ENCODE peak calls at places on chromosomes 5 and 9, in four cellular contexts. C is iPS DF 6.9, R is GM23248, Y is left ventricle myocardium inferior. T is an unnamed sample.

GRCh38 chr5:108122701-108123100 is 259.2 kb downstream of the FBXL17 start:
- DNase-seq in C (no peak), R (peak), Y (no peak), T (no peak)

GRCh38 chr5:170755679-170756456 is 27.7 kb upstream of the GABRP start:
- DNase-seq in C (no peak), R (no peak), Y (peak), T (no peak)

GRCh38 chr9:87519415-87519989 is 21.8 kb downstream of the DAPK1 start:
- DNase-seq in C (no peak), R (no peak), Y (no peak), T (no peak)

GRCh38 chr5:88776692-88777091 is 106.3 kb downstream of the MEF2C start:
- DNase-seq in C (no peak), R (no peak), Y (no peak), T (no peak)

GRCh38 chr5:151904127-151904526 is 20.5 kb downstream of the GLRA1 start:
- DNase-seq in C (no peak), R (no peak), Y (no peak), T (no peak)

GRCh38 chr9:121204121-121204520 is 2.5 kb upstream of the RAB14 start:
- DNase-seq in C (no peak), R (no peak), Y (no peak), T (no peak)

GRCh38 chr5:79513519-79514390 is at the start of gene HOMER1:
- DNase-seq in C (no peak), R (peak), Y (peak), T (peak)

GRCh38 chr9:7130421-7130820 is 372.6 kb downstream of the KDM4C start:
- DNase-seq in C (no peak), R (no peak), Y (no peak), T (no peak)

GRCh38 chr5:73272351-73272750 is 99.4 kb downstream of the TMEM174 start:
- DNase-seq in C (no peak), R (peak), Y (no peak), T (peak)

GRCh38 chr5:144864113-144864512 is 693.4 kb downstream of the KCTD16 start:
- DNase-seq in C (no peak), R (no peak), Y (no peak), T (no peak)

GRCh38 chr5:178460598-178461425 is 129.4 kb downstream of the COL23A1 start:
- DNase-seq in C (peak), R (peak), Y (peak), T (peak)

GRCh38 chr5:127777957-127778356 is 74.8 kb downstream of the CCDC192 start:
- DNase-seq in C (no peak), R (no peak), Y (no peak), T (no peak)

GRCh38 chr9:89878687-89879086 is 273.9 kb downstream of the GADD45G start:
- DNase-seq in C (no peak), R (no peak), Y (peak), T (no peak)

GRCh38 chr5:50744761-50745160 is 78.3 kb downstream of the PARP8 start:
- DNase-seq in C (no peak), R (peak), Y (no peak), T (no peak)

GRCh38 chr5:173293817-173294672 is 34.2 kb downstream of the STC2 start:
- DNase-seq in C (peak), R (peak), Y (peak), T (peak)

GRCh38 chr5:106314221-106314824 is 1356.4 kb downstream of the EFNA5 start:
- DNase-seq in C (no peak), R (peak), Y (no peak), T (no peak)

GRCh38 chr9:7177383-7177782 is 419.6 kb downstream of the KDM4C start:
- DNase-seq in C (no peak), R (no peak), Y (no peak), T (no peak)

GRCh38 chr9:121206516-121207370 is 5.1 kb upstream of the RAB14 start:
- DNase-seq in C (no peak), R (no peak), Y (no peak), T (no peak)

GRCh38 chr9:92720209-92720765 is 44.3 kb downstream of the BICD2 start:
- DNase-seq in C (no peak), R (no peak), Y (no peak), T (no peak)

GRCh38 chr5:123098767-123099513 is 9.9 kb downstream of the PRDM6 start:
- DNase-seq in C (no peak), R (no peak), Y (no peak), T (no peak)

GRCh38 chr9:87382902-87383301 is 114.8 kb upstream of the DAPK1 start:
- DNase-seq in C (no peak), R (peak), Y (no peak), T (peak)

GRCh38 chr9:99720455-99721050 is 101.1 kb upstream of the NR4A3 start:
- DNase-seq in C (no peak), R (peak), Y (no peak), T (no peak)

GRCh38 chr5:170633235-170634041 is 129.6 kb downstream of the KCNIP1 start:
- DNase-seq in C (no peak), R (peak), Y (peak), T (peak)

GRCh38 chr5:106974256-106974655 is 696.5 kb downstream of the EFNA5 start:
- DNase-seq in C (no peak), R (no peak), Y (no peak), T (no peak)

GRCh38 chr5:170486366-170486765 is 17.5 kb upstream of the KCNIP1 start:
- DNase-seq in C (no peak), R (peak), Y (no peak), T (no peak)

GRCh38 chr5:170591055-170591454 is 87.2 kb downstream of the KCNIP1 start:
- DNase-seq in C (no peak), R (no peak), Y (no peak), T (no peak)

GRCh38 chr9:21153688-21154608 is 12.3 kb upstream of the IFNW1 start:
- DNase-seq in C (peak), R (peak), Y (no peak), T (peak)

GRCh38 chr9:26205316-26205715 is 527.1 kb upstream of the TUSC1 start:
- DNase-seq in C (no peak), R (no peak), Y (no peak), T (no peak)

DNA sequence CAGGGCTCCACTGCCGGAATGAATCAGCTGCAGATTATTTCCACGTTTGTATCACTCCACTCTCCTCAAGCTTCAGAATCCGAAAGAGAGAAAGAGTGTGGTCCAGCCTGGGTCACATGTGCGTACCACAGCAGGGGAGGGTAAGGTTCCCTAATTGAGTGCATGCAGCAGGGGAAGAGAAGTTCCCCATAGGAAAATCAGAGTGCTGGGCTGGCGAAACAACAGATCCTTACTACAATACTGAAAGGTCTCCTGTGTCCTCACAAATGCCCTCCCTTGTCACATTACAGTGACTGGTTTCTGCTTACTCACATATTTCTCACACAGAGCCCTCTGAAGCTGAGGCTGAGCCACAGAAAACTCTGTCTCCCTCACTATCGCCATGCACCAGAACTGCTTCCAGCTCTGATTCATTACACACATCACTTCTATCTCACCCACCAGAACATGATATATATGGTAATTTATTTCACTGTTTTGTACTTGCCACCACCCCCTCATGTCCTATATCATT is 532.2 kb upstream of the TUSC1 start:
- DNase-seq in C (no peak), R (peak), Y (no peak), T (no peak)
- H3K27ac ChIP-seq in C (no peak), R (peak), Y (no peak), T (no peak)

DNA sequence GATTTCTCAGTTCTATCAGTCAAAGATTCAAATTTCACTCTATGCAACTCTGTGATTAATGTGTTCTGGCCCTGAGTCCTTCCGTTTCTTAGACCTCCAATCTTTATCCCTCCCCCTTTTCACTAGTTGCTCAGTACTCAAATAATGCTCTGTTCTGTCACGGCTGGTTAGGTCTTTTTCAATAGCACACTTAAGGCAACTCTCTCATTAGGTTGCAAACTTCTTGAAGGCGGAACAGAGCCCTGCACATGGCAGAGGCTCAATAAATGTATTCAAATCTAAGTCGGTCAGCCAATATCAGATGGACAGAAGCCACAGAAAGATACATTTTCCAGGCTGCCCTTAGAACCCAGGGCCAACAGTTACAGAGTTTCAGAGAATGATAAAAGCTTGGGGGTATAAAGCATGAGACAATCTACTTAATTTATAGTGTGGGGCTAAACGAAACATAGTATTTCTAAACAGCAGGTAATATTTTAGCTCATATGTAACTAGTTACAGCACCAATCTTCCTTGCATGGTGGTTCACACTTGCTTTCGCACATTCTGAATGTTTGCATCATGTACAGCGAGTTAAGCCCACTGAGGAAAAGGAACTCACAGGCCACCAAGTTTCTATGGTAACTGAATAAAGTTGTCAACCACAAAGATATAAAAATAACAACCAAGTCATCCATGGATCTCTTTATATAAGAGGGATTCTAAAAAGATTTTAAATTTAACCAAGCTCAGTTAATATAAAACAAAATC is 67.1 kb upstream of the GOLPH3 start:
- DNase-seq in C (no peak), R (no peak), Y (no peak), T (no peak)
- H3K27ac ChIP-seq in C (no peak), R (no peak), Y (no peak), T (no peak)

GRCh38 chr5:42543774-42544173 is 120.5 kb downstream of the GHR start:
- DNase-seq in C (no peak), R (no peak), Y (no peak), T (no peak)

GRCh38 chr5:42547894-42548293 is 124.7 kb downstream of the GHR start:
- DNase-seq in C (no peak), R (no peak), Y (no peak), T (no peak)

GRCh38 chr5:42547146-42547545 is 123.9 kb downstream of the GHR start:
- DNase-seq in C (no peak), R (peak), Y (no peak), T (peak)

GRCh38 chr5:42542106-42542505 is 118.9 kb downstream of the GHR start:
- DNase-seq in C (no peak), R (no peak), Y (no peak), T (no peak)

DNA sequence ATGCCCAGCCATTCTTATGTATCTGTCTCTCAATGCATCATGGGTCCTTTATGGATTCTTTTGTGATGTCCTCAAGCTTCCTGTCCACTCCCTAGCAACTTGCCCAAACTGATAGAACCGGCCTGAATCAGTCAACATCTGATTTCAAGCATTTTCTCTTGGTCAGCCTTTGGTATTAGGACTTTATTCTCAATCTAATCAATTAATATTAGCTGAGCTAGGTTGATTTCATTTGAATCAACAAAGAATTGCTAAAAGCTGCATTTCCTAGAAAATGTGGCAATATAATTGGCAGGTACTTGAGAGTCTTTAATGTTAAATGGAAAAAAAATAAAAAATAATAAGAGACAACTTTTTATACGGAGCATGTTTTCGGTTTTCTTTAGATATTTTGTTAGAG is 121.8 kb downstream of the GHR start:
- DNase-seq in C (no peak), R (no peak), Y (no peak), T (no peak)
- H3K27ac ChIP-seq in C (no peak), R (no peak), Y (no peak), T (no peak)

GRCh38 chr9:36993933-36994764 is 39.9 kb downstream of the PAX5 start:
- DNase-seq in C (no peak), R (no peak), Y (no peak), T (no peak)

GRCh38 chr9:36992501-36993316 is 41.4 kb downstream of the PAX5 start:
- DNase-seq in C (no peak), R (peak), Y (no peak), T (no peak)

GRCh38 chr9:36996677-36997076 is 37.4 kb downstream of the PAX5 start:
- DNase-seq in C (no peak), R (no peak), Y (no peak), T (no peak)

GRCh38 chr9:36997414-36997813 is 36.7 kb downstream of the PAX5 start:
- DNase-seq in C (no peak), R (peak), Y (no peak), T (peak)

DNA sequence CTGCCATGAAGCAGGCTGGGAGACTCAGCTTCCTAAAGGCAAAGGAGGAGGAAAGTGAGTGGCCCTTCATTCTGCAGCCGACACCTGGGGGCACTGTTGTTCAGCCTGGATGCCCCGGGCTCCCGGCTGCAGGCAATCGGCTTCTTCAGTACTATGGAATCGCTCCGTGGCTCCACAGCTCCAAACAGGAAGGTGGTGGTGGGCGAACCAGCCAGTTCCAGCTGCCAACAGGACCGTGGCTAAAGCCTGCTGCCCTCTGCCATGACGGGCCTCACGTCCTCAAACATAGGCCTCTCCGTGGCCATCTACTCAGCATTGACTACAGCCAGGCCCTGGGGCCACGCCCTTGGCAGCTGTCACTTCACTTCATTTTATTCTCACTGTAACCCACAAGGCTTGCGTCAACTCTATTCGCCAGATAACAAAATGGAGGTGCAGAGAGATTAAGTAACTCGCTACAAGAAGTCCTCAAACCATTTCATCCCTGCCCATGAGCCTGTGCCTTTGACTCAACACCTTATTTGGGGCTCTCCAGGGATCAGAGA is 38.1 kb downstream of the PAX5 start:
- DNase-seq in C (peak), R (peak), Y (peak), T (peak)
- H3K27ac ChIP-seq in C (no peak), R (no peak), Y (no peak), T (no peak)

GRCh38 chr9:137786511-137786920 is 91.1 kb upstream of the CACNA1B start:
- DNase-seq in C (no peak), R (peak), Y (no peak), T (no peak)
- H3K27ac ChIP-seq in C (no peak), R (peak), Y (no peak), T (no peak)

DNA sequence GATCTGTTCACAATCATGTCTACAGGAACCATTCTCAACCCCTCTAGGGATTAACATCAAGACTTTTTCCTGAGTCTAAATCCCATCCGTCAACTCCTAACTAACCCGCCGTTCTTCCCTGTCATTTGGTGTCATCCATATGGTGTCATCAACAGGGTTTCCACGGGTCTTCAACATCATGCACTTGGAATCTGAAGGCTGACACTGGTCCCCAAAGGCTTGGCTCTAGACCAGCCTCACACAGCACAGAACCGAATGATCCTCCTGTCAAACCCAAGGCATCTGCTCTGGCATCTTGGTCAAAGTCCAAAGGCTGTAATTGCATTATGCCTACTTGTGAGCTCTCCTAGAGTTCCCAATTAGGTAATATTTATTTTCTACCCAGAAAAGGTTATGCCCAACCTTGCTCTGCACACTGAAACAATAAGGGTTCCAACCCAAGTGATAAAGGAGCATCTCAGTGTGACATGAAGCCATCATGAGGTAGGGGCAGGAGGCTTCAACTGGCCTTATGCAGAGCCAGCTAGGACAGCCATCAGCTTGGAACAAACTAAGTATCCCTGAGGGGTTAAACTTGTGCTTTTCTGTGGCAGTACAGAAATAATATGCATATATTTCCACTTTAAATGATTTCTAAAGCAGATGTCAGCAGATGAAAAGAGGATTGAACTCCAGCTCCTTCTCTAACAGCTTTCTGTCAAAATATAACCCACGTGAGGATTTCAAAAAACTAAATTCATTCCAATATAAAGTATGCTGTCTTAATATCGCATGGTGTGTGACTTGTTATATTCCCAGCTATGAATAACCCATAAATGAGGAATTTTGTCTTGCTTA is 13.9 kb downstream of the ENC1 start:
- DNase-seq in C (no peak), R (no peak), Y (no peak), T (no peak)
- H3K27ac ChIP-seq in C (no peak), R (no peak), Y (no peak), T (no peak)

GRCh38 chr9:127175764-127176163 is 53.3 kb upstream of the ANGPTL2 start:
- DNase-seq in C (no peak), R (no peak), Y (no peak), T (no peak)
- H3K27ac ChIP-seq in C (no peak), R (no peak), Y (no peak), T (no peak)

DNA sequence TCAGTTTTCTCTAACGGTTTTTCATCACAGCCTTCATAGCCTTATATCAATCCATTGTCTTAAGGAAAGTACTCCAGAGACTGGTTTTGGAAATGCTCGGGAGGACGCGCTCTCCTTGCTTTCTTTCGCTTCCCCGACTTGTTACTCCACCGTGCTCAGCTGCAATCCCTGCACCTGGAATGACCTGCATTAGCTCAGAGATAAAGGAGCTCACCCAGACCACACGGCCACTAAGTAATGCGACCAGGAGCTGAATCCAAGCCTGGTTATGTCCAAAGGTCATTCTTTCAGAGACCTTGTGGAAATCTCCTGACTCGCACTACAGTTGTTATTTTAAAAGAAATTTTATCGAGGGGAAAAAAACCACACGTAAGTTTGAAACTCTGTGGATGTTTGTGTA is 135.3 kb upstream of the DPYSL3 start:
- DNase-seq in C (no peak), R (no peak), Y (no peak), T (no peak)
- H3K27ac ChIP-seq in C (no peak), R (no peak), Y (no peak), T (no peak)

DNA sequence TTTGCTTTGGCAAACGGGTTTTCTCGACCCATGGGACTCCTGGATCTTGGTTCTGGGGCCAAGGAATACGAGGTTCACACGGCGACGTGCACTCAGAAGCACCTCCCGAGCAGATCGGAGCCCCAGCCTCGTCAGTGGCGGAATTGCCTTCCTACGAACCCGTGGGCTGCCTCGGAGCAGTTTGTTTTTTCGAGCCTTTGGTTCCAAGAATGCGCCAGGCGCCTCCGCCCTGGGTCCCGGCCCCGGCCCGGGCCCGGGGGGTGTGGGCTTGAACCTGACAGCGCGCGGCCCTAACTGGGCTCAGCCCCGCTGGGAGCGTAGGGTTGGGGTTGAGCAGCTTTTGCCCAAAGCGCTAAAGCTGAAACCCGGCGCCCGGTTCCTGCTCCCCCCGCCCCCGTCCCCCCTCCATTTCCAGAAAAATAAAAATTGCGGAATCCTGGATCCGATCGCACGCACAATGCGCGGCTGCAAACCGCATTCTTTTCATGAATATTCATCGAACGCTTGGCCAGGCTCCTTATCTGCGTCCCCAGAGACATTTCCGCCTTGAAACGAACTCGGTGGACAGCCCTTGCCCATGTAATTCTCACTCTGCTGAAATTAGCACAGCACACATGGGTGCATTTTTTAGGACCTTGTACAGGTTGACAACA is 1.0 kb downstream of the BASP1 start:
- DNase-seq in C (no peak), R (peak), Y (peak), T (peak)
- H3K27ac ChIP-seq in C (no peak), R (peak), Y (peak), T (peak)

GRCh38 chr5:41956943-41957342 is 31.9 kb downstream of the FBXO4 start:
- DNase-seq in C (no peak), R (no peak), Y (no peak), T (no peak)
- H3K27ac ChIP-seq in C (no peak), R (no peak), Y (no peak), T (no peak)